ENCODE peak calls at places on chromosomes 2 and 18, in six cellular contexts. A is heart left ventricle, V is cardiac fibroblast, S is right atrium auricular region, B is upper lobe of right lung, H is GM12865. M is an unnamed sample.

GRCh38 chr2:46034535-46034934 is 262.7 kb upstream of the EPAS1 start:
- DNase-seq in A (peak), V (peak), S (no peak), B (no peak), H (no peak), M (no peak)

GRCh38 chr2:221563601-221564000 is 8.5 kb downstream of the EPHA4 start:
- DNase-seq in A (no peak), V (no peak), S (no peak), B (no peak), H (no peak), M (no peak)

GRCh38 chr18:41504316-41504715 is 450.7 kb upstream of the PIK3C3 start:
- DNase-seq in A (no peak), V (no peak), S (no peak), B (no peak), H (no peak), M (no peak)

GRCh38 chr2:3376821-3377220 is 797 bp downstream of the EIPR1 start:
- DNase-seq in A (no peak), V (no peak), S (no peak), B (no peak), H (no peak), M (no peak)

GRCh38 chr2:40401896-40402295 is 50.0 kb downstream of the SLC8A1 start:
- DNase-seq in A (no peak), V (peak), S (no peak), B (no peak), H (peak), M (peak)

GRCh38 chr2:26530696-26531095 is 52.8 kb upstream of the OTOF start:
- DNase-seq in A (no peak), V (peak), S (no peak), B (peak), H (no peak), M (peak)

GRCh38 chr2:44268259-44268649 is 7.0 kb upstream of the SLC3A1 start:
- DNase-seq in A (no peak), V (peak), S (no peak), B (no peak), H (no peak), M (peak)

GRCh38 chr2:31335921-31336570 is 78.5 kb downstream of the XDH start:
- DNase-seq in A (no peak), V (peak), S (peak), B (no peak), H (no peak), M (peak)

GRCh38 chr2:231482806-231483391 is 18.6 kb upstream of the NCL start:
- DNase-seq in A (peak), V (peak), S (peak), B (peak), H (peak), M (peak)

DNA sequence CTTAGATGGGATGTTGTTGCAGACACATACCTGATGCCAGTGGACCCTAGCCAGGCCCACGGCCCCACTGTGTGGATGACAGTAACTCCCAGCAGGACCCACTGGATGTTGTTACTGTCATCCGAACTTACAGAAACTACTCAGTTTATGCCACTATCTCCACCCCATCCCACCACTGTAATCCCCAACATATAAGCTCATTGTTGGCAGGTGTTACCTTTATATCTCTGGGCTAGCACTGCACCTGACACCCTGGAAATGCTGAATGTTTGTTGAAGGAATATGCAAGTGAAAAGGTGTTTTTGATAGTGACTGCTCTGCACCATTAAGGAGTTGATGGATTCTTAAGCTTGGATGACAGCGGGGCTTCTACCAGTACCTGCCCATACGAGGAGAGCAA is 133.5 kb upstream of the ASB18 start:
- DNase-seq in A (no peak), V (no peak), S (no peak), B (no peak), H (no peak), M (no peak)
- H3K4me3 ChIP-seq in A (no peak), V (no peak), S (no peak), B (no peak), H (no peak), M (no peak)

DNA sequence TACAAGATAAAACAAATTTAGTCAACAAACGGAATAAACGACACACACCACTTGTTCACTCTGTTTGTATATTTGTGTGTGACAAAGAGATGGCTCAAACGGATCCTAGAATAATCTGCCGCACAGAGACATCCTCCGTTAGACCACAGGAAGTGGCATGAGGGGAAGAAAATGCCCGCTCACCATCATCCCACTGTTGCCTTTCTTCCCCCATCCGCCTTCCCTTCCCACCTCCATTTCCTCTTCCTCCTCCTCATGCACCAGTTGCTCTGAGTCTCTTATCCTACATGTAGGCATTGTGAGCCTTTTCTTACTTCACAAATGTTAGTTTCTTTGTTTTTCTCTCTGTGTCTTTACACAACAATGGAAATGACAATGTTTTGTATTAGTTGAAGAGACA is 228.5 kb upstream of the SMIM21 start:
- DNase-seq in A (no peak), V (no peak), S (no peak), B (no peak), H (no peak), M (no peak)
- TF ChIP-seq CTCF in A (no peak), V (no peak), S (no peak), B (no peak), H (no peak), M (no peak)

DNA sequence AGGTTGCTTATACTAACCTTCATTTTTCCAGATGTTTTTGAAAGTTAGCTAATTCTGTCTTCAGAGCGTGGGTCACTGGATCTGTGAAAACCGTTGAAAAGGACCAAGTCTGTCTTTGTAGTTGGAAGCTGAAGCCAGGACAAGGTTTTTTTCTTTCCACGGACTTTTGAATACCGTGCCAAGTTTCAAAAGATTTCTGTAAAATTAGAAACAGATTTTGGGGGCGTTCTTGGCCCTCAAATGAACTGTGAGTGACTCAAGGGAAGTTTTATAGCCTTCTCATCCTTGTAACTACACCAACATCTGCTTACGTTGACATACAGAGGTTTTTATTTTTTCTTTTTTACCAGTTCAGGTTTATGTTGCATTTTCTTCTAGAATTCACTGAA is at the start of gene FAP:
- DNase-seq in A (no peak), V (peak), S (no peak), B (no peak), H (no peak), M (peak)
- H3K4me3 ChIP-seq in A (peak), V (peak), S (peak), B (peak), H (no peak), M (peak)

GRCh38 chr18:34726286-34727004 is 16.3 kb downstream of the DTNA start:
- DNase-seq in A (no peak), V (no peak), S (no peak), B (no peak), H (no peak), M (no peak)
- TF ChIP-seq CTCF in A (no peak), V (no peak), S (no peak), B (no peak), H (no peak), M (no peak)

DNA sequence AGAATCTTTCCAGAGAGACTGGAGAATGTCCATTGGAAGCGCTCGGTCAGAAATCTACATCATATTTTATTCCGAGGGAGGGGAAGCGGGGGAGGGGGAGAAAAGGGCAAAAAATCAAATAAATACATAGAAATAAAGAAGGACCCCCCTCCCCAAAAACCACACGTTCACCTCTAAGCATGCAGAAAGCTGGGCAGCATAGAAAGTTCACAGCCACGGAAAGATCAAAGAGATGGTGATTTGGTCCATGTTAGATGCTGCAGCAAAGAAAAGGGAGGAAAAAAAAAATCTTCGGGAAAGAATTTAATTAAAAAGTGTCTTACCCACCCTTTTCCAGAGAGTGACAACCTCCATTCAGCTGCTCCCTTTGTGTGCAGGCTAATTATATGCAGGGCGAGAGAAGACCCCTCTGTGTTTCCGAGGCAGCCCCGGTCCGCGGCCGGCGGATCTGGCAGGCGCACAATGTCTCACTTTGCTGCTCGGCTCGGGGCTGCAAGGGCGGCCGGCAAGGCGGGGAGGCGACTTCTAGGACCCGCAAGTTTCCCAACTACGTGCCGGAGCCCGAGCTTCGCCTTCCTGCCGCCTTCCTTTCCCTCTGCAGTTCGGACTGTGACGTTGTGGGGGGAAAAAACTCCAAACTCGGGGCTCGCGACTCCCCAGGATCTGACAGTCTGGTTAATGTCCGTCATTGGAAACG is 579 bp downstream of the LRRTM1 start:
- DNase-seq in A (no peak), V (no peak), S (no peak), B (peak), H (no peak), M (no peak)
- H3K4me3 ChIP-seq in A (peak), V (peak), S (peak), B (peak), H (no peak), M (no peak)

GRCh38 chr2:116980354-116980753 is 834.1 kb upstream of the DDX18 start:
- DNase-seq in A (no peak), V (no peak), S (no peak), B (no peak), H (no peak), M (no peak)
- TF ChIP-seq CTCF in A (no peak), V (no peak), S (no peak), B (no peak), H (no peak), M (no peak)

GRCh38 chr18:47249602-47250001 is 1.9 kb downstream of the SKOR2 start:
- DNase-seq in A (no peak), V (no peak), S (no peak), B (no peak), H (no peak), M (no peak)

GRCh38 chr18:47251289-47252120 is at the start of gene SKOR2:
- DNase-seq in A (peak), V (no peak), S (no peak), B (no peak), H (no peak), M (no peak)

GRCh38 chr18:47247833-47248609 is 3.4 kb downstream of the SKOR2 start:
- DNase-seq in A (no peak), V (no peak), S (no peak), B (no peak), H (no peak), M (no peak)

GRCh38 chr18:47248610-47249343 is 2.7 kb downstream of the SKOR2 start:
- DNase-seq in A (peak), V (no peak), S (no peak), B (no peak), H (no peak), M (no peak)

DNA sequence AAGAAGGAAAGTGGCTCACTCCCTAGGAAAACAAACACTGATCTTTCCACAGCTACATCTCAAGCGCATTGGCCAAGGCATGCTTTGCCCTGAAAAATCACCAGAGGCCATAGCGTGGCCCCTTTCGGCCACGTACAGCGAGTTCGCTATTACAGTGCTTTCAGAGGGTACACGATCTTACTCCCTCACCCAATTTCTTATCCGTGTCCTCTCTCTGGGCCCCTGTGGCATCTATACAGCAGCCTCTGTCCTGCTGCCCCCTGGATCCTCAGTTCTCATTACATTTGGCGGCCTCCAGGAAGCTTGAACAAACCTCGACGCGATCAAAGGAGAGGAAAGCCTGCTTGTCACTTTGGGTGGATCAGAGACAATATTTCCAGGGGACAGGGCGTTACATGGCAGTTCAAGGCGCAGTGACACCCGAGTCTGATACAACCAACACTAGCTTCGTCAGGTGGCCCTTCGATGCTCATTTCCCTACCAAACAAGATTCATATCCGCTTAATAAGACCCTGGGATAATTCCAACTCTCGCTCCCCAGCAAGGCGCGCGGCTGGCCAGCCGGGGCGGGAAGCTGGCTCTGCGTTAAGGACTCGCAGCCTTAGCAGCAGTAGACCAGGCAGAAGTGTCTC is 929 bp downstream of the SKOR2 start:
- DNase-seq in A (no peak), V (no peak), S (no peak), B (no peak), H (no peak), M (no peak)
- H3K4me3 ChIP-seq in A (no peak), V (no peak), S (no peak), B (no peak), H (no peak), M (no peak)

GRCh38 chr2:25054720-25055119 is 12.8 kb downstream of the EFR3B start:
- DNase-seq in A (no peak), V (no peak), S (no peak), B (no peak), H (no peak), M (peak)
- TF ChIP-seq CTCF in A (no peak), V (no peak), S (no peak), B (no peak), H (no peak), M (no peak)